ENCODE peak calls at places on chromosome 1, in eight cellular contexts. U is GM03348; A is B cell; X is A549; W is RWPE2; K is activated CD4-positive, alpha-beta T cell treated with anti-CD3 and anti-CD28 coated beads for 36 hours; E is mucosa of gallbladder; O is CD8-positive, alpha-beta T cell. B is an unnamed sample.
A peak's percentile ranks its signal among the peaks of the same experiment; 100 is the strongest.

GRCh38 chr1:165467706-165468105 is 22.8 kb upstream of the RXRG start:
- DNase-seq in U (no peak), A (no peak), X (no peak), W (no peak), K (no peak), E (no peak), O (no peak), B (no peak)

GRCh38 chr1:206021796-206022365 is 1.8 kb downstream of the CTSE start:
- DNase-seq in U (peak; percentile 38), A (no peak), X (no peak), W (no peak), K (no peak), E (no peak), O (no peak), B (peak; percentile 53)

GRCh38 chr1:204889681-204890373 is 19.2 kb downstream of the NFASC start:
- DNase-seq in U (no peak), A (no peak), X (no peak), W (no peak), K (no peak), E (no peak), O (no peak), B (no peak)

GRCh38 chr1:16614361-16615252 is 1.2 kb upstream of the NBPF1 start:
- DNase-seq in U (no peak), A (peak; percentile 50), X (no peak), W (peak; percentile 72), K (peak; percentile 11), E (peak; percentile 16), O (peak; percentile 52), B (peak; percentile 60)

GRCh38 chr1:110355321-110355720 is 16.1 kb downstream of the RBM15 start:
- DNase-seq in U (no peak), A (no peak), X (no peak), W (no peak), K (no peak), E (no peak), O (no peak), B (no peak)

GRCh38 chr1:154199563-154199879 is 6.6 kb downstream of the CFAP141 start:
- DNase-seq in U (no peak), A (no peak), X (no peak), W (no peak), K (no peak), E (no peak), O (no peak), B (peak; percentile 61)

GRCh38 chr1:77950873-77951272 is 28.0 kb downstream of the FUBP1 start:
- DNase-seq in U (no peak), A (no peak), X (no peak), W (no peak), K (no peak), E (no peak), O (no peak), B (no peak)

GRCh38 chr1:35554261-35555211 is 2.7 kb downstream of the KIAA0319L start:
- DNase-seq in U (no peak), A (no peak), X (no peak), W (no peak), K (no peak), E (peak; percentile 72), O (no peak), B (no peak)

GRCh38 chr1:2258122-2258812 is 30.1 kb downstream of the SKI start:
- DNase-seq in U (no peak), A (no peak), X (no peak), W (no peak), K (peak; percentile 58), E (no peak), O (no peak), B (peak; percentile 85)

GRCh38 chr1:229249854-229250644 is 20.9 kb upstream of the RAB4A start:
- DNase-seq in U (no peak), A (no peak), X (no peak), W (no peak), K (no peak), E (no peak), O (no peak), B (no peak)

GRCh38 chr1:162081316-162081715 is 11.8 kb downstream of the NOS1AP start:
- DNase-seq in U (no peak), A (no peak), X (no peak), W (no peak), K (no peak), E (no peak), O (no peak), B (no peak)

GRCh38 chr1:205091043-205091740 is 6.9 kb upstream of the TMEM81 start:
- DNase-seq in U (no peak), A (no peak), X (no peak), W (no peak), K (no peak), E (no peak), O (no peak), B (no peak)

GRCh38 chr1:156663178-156663577 is 14.0 kb downstream of the NES start:
- DNase-seq in U (no peak), A (no peak), X (no peak), W (no peak), K (no peak), E (no peak), O (no peak), B (peak; percentile 85)

GRCh38 chr1:205451759-205452164 is 4.1 kb downstream of the BLACAT1 start:
- DNase-seq in U (no peak), A (no peak), X (no peak), W (no peak), K (no peak), E (no peak), O (no peak), B (no peak)

GRCh38 chr1:94095744-94096469 is 25.0 kb downstream of the ABCA4 start:
- DNase-seq in U (peak; percentile 43), A (no peak), X (no peak), W (no peak), K (no peak), E (no peak), O (no peak), B (peak; percentile 81)

GRCh38 chr1:109096110-109096509 is 5.5 kb downstream of the TMEM167B start:
- DNase-seq in U (no peak), A (no peak), X (no peak), W (no peak), K (no peak), E (no peak), O (no peak), B (no peak)

GRCh38 chr1:206547104-206547503 is 39.8 kb downstream of the RASSF5 start:
- DNase-seq in U (no peak), A (no peak), X (no peak), W (no peak), K (no peak), E (no peak), O (no peak), B (no peak)

GRCh38 chr1:217747156-217747769 is 116.1 kb downstream of the SPATA17 start:
- DNase-seq in U (peak; percentile 47), A (no peak), X (peak; percentile 7), W (no peak), K (no peak), E (no peak), O (no peak), B (peak; percentile 11)

GRCh38 chr1:6667139-6667538 is 34.5 kb downstream of the DNAJC11 start:
- DNase-seq in U (no peak), A (no peak), X (no peak), W (no peak), K (no peak), E (no peak), O (no peak), B (no peak)

GRCh38 chr1:8169364-8170058 is 143.4 kb upstream of the ERRFI1 start:
- DNase-seq in U (peak; percentile 81), A (peak; percentile 43), X (peak; percentile 69), W (no peak), K (peak; percentile 65), E (peak; percentile 90), O (peak; percentile 68), B (peak; percentile 79)

GRCh38 chr1:12436817-12437599 is 181.0 kb downstream of the DHRS3 start:
- DNase-seq in U (peak; percentile 47), A (no peak), X (no peak), W (no peak), K (peak; percentile 54), E (no peak), O (no peak), B (peak; percentile 85)

GRCh38 chr1:2541619-2542246 is 11.7 kb upstream of the HES5 start:
- DNase-seq in U (no peak), A (no peak), X (no peak), W (no peak), K (no peak), E (peak; percentile 77), O (no peak), B (peak; percentile 90)

GRCh38 chr1:219882755-219883154 is 45.6 kb downstream of the SLC30A10 start:
- DNase-seq in U (no peak), A (no peak), X (no peak), W (no peak), K (no peak), E (no peak), O (no peak), B (no peak)

GRCh38 chr1:208601569-208601968 is 357.4 kb upstream of the PLXNA2 start:
- DNase-seq in U (no peak), A (no peak), X (no peak), W (no peak), K (no peak), E (no peak), O (no peak), B (no peak)

GRCh38 chr1:13781907-13782633 is 82.1 kb downstream of the PRDM2 start:
- DNase-seq in U (peak; percentile 68), A (no peak), X (no peak), W (no peak), K (no peak), E (no peak), O (no peak), B (peak; percentile 91)

GRCh38 chr1:237737448-237737847 is 153.3 kb downstream of the ZP4 start:
- DNase-seq in U (no peak), A (no peak), X (no peak), W (no peak), K (no peak), E (no peak), O (no peak), B (no peak)

GRCh38 chr1:12194666-12195216 is 27.9 kb downstream of the TNFRSF1B start:
- DNase-seq in U (no peak), A (no peak), X (no peak), W (no peak), K (no peak), E (no peak), O (no peak), B (peak; percentile 39)